ENCODE peak calls at places on chromosomes 2 and 18, in eight cellular contexts. I is heart right ventricle, A is epithelial cell of esophagus, Z is MM.1S, L is neural crest cell, W is psoas muscle, N is RWPE1, P is endothelial cell. M is an unnamed sample.

GRCh38 chr18:74252032-74252380 is 39.8 kb downstream of the CYB5A start:
- DNase-seq in A (peak; percentile 20), Z (no peak), L (no peak), I (no peak), W (no peak), P (no peak), N (no peak), M (peak; percentile 55)

GRCh38 chr2:235936493-235936892 is 231.7 kb downstream of the GBX2 start:
- DNase-seq in P (peak; percentile 21), I (no peak), Z (no peak), W (no peak), A (no peak), N (no peak), L (no peak), M (no peak)

GRCh38 chr2:237465515-237466227 is 21.4 kb upstream of the MLPH start:
- DNase-seq in P (no peak), N (peak; percentile 95), L (no peak), Z (no peak), W (no peak), A (peak; percentile 91), I (no peak), M (peak; percentile 98)

GRCh38 chr18:76390452-76391035 is 104.5 kb downstream of the ZNF516 start:
- DNase-seq in Z (no peak), A (no peak), P (no peak), W (no peak), N (no peak), I (no peak), L (no peak), M (no peak)

GRCh38 chr2:32360416-32360815 is 3.6 kb downstream of the BIRC6 start:
- DNase-seq in Z (no peak), I (no peak), N (no peak), A (peak; percentile 8), P (no peak), L (no peak), W (no peak), M (peak; percentile 17)

GRCh38 chr18:34978953-34979608 is 62.1 kb upstream of the MAPRE2 start:
- DNase-seq in P (peak; percentile 34), Z (peak; percentile 48), I (peak; percentile 59), W (peak; percentile 74), A (peak; percentile 96), L (peak; percentile 15), N (peak; percentile 74), M (peak; percentile 97)

GRCh38 chr2:38793511-38793910 is 15.5 kb downstream of the GEMIN6 start:
- DNase-seq in Z (no peak), A (no peak), P (no peak), I (no peak), N (no peak), L (no peak), W (no peak), M (no peak)

GRCh38 chr2:170238776-170239175 is 60.8 kb downstream of the MYO3B start:
- DNase-seq in I (no peak), N (no peak), W (no peak), Z (no peak), P (no peak), A (no peak), L (no peak), M (no peak)

GRCh38 chr2:179749210-179749609 is 112.2 kb downstream of the ZNF385B start:
- DNase-seq in I (no peak), L (no peak), P (no peak), A (no peak), W (no peak), N (no peak), Z (no peak), M (peak; percentile 49)

GRCh38 chr2:1887915-1888314 is 143.6 kb upstream of the PXDN start:
- DNase-seq in N (peak; percentile 18), W (no peak), I (no peak), A (no peak), L (no peak), P (no peak), Z (no peak), M (peak; percentile 11)

DNA sequence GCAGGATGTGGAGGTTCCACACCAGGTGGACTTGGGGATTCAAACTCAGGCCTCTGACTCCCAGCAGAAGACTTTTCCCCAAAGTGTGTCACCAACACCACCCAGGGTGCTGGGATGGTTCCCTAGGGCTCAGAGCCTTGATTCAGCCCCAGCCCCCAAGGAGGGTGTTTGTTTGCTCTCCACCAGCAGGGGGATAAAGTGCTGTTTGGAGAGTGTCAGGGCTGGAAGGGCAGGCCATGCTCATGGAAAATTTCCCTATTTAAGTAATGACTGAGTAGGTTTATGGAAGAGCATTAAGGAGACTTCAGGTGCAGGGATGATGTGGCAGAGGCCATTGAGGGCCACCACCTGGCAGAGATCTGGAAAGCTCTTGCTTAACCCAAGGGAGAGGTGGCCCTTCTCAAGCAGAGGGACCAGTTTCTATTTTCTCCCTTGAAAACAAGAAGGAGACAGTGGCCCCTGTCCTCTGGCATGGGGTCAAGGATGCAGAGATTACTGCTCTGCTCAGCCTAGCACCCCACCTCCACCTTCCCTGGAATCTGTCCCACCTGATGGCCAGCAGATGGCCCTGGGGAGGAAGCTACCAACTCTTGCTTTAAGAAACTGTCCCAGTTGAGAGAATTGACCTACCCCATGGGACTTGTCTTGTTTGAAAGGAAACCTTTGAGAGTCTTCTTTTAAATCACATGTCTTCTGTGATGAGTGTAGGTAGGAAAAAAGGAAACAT is 122.1 kb downstream of the ACOXL start:
- DNase-seq in Z (no peak), P (no peak), L (no peak), A (no peak), N (peak; percentile 15), I (no peak), W (no peak), M (no peak)
- TF ChIP-seq CTCF in Z (peak; percentile 38), P (peak; percentile 56), L (peak; percentile 42), A (peak; percentile 27), N (no peak), I (no peak), W (no peak), M (peak; percentile 44)

GRCh38 chr18:58861853-58862252 is 2.8 kb upstream of the ZNF532 start:
- DNase-seq in P (no peak), N (no peak), I (no peak), Z (no peak), L (no peak), A (peak; percentile 4), W (no peak), M (no peak)

GRCh38 chr18:58862404-58862803 is 2.3 kb upstream of the ZNF532 start:
- DNase-seq in Z (no peak), P (no peak), I (no peak), A (peak; percentile 4), W (no peak), L (no peak), N (no peak), M (no peak)

GRCh38 chr18:58859935-58860334 is 4.7 kb upstream of the ZNF532 start:
- DNase-seq in P (no peak), A (no peak), L (no peak), Z (no peak), N (no peak), W (no peak), I (no peak), M (no peak)

GRCh38 chr18:58860747-58861224 is 3.9 kb upstream of the ZNF532 start:
- DNase-seq in A (peak; percentile 6), P (no peak), L (no peak), W (no peak), N (no peak), Z (no peak), I (no peak), M (no peak)

DNA sequence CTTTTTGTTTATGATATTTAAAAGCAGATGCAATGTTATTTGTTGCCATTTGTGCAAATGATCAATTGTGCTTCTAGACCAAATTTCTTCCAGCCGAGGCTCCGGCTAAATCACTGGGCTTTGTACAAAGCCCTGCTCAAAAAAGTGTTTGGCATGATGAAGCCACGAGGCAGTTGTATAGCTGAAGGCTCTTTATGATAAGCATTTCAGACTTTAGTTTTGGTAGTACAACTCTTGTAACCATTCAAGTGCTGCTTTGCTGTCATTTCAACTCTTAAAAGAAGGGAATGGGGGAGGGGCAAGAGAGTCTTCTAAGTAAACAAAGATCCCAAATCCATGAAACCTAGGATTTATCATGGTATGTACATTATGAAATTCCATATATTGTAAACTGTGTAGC is 3.3 kb upstream of the ZNF532 start:
- DNase-seq in P (no peak), I (no peak), N (no peak), W (no peak), Z (no peak), L (no peak), A (peak; percentile 11), M (no peak)
- TF ChIP-seq CTCF in P (no peak), I (no peak), N (no peak), W (no peak), Z (no peak), L (no peak), A (no peak), M (no peak)

DNA sequence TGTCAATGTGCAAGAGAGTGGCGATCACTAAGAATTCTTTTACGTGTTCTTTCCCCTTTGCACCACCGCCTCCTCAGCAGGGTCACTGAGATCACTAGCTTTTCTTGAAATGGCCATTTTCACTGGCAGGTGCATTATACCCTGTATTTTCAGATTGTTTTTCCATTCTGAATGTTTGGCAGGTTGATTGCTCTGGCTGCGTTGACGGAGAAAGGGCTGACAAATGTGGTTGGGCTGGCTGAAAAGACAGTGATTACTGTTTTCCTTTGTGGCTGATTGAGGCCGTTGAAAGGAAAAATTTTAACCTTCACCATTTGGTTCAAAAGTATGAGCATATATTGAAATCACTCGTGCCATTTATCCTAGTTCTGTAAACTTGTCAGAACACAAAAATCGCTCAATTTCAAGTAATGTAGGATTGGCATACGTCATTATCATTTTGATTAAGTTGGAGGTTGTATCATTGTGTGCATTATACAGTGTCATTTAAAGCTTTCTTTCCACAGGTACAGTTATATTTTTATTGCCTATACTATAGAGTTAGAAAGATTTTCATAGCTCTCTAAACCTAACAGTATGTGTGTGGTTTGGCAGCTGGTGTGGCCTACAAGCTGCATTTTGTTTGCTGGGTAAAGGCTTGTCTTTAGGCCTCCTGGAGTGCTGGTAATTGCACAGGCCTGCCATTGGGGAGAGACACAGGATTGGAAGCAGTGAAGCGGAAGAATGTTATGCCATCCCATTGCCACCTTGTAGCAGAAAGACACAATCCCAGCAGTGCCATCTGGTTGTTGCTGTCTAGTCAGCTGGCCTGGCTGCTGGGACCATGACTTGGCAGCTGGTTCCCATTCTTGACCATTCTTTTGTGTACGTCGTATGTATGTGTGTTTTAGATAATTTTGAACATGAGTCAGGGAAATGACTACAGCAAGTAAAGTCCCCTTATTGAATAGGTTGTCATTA is 36.7 kb downstream of the DYNC1I2 start:
- DNase-seq in P (no peak), W (no peak), I (no peak), A (no peak), Z (no peak), L (no peak), N (no peak), M (no peak)
- TF ChIP-seq CTCF in P (no peak), W (no peak), I (no peak), A (peak; percentile 28), Z (no peak), L (no peak), N (no peak), M (no peak)

GRCh38 chr2:149800624-149801220 is 213.1 kb upstream of the MMADHC start:
- DNase-seq in Z (no peak), N (no peak), W (no peak), A (no peak), L (no peak), I (no peak), P (no peak), M (no peak)

GRCh38 chr2:149797030-149797429 is 209.5 kb upstream of the MMADHC start:
- DNase-seq in Z (no peak), A (no peak), N (no peak), I (no peak), W (no peak), L (no peak), P (no peak), M (no peak)

DNA sequence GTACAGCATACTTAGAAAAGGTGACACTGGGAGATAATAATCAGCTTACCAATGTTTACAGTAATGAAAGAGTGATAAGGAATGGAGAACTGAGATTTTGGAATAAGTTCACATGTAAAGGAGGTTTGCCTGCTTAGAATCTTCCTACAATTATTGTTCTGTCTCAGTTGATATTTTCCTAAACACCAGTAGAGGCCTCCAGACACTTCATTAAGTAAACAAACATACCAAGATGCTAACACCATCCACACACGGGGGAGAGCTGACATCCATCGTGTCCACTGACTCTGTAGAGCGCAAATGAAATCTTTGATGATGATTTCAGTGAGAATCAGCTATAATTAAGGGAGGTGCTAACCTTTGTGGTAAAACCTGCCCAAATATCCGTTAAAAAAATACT is 211.7 kb upstream of the MMADHC start:
- DNase-seq in A (peak; percentile 56), I (no peak), N (peak; percentile 19), P (no peak), L (no peak), Z (peak; percentile 55), W (no peak), M (peak; percentile 23)
- TF ChIP-seq CTCF in A (peak; percentile 56), I (peak; percentile 64), N (peak; percentile 49), P (no peak), L (peak; percentile 53), Z (peak; percentile 59), W (peak; percentile 43), M (peak; percentile 57)